ENCODE peak calls at places on chromosomes 3 and 15, in six cellular contexts. X is IMR-90, G is HL-60, A is tibial nerve, O is aorta, Y is brain microvascular endothelial cell. R is an unnamed sample.

GRCh38 chr15:74768771-74769342 is 13.0 kb upstream of the CSK start:
- DNase-seq in A (peak), O (peak), Y (peak), G (no peak), X (peak), R (peak)

GRCh38 chr3:177522051-177522450 is 324.8 kb upstream of the TBL1XR1 start:
- DNase-seq in G (no peak), X (no peak), O (no peak), Y (no peak), A (no peak), R (no peak)

GRCh38 chr15:88630141-88630721 is 8.6 kb upstream of the ISG20 start:
- DNase-seq in A (no peak), O (peak), X (no peak), G (no peak), Y (no peak), R (no peak)

GRCh38 chr3:13174011-13174802 is 101.0 kb upstream of the IQSEC1 start:
- DNase-seq in O (peak), X (no peak), Y (no peak), A (no peak), G (no peak), R (no peak)

GRCh38 chr15:73927003-73927475 is 777 bp downstream of the LOXL1 start:
- DNase-seq in A (no peak), O (peak), G (no peak), Y (no peak), X (no peak), R (peak)

GRCh38 chr15:97023131-97023844 is 692.8 kb downstream of the NR2F2 start:
- DNase-seq in G (peak), A (no peak), O (no peak), Y (peak), X (no peak), R (no peak)

GRCh38 chr3:186452517-186452916 is 90.5 kb upstream of the DGKG start:
- DNase-seq in O (no peak), G (no peak), X (peak), Y (peak), A (no peak), R (no peak)

GRCh38 chr3:136151219-136151618 is 44.9 kb downstream of the MSL2 start:
- DNase-seq in X (no peak), O (no peak), A (no peak), Y (no peak), G (no peak), R (no peak)

GRCh38 chr3:170162630-170163029 is 18.9 kb downstream of the PHC3 start:
- DNase-seq in A (no peak), O (no peak), X (peak), Y (no peak), G (no peak), R (no peak)
- H3K27ac ChIP-seq in A (no peak), O (no peak), X (no peak), Y (no peak), G (no peak), R (peak)

GRCh38 chr3:157156844-157157635 is 2.9 kb downstream of the CCNL1 start:
- DNase-seq in O (no peak), X (peak), Y (no peak), A (no peak), G (no peak), R (no peak)

GRCh38 chr3:157154563-157155333 is 5.2 kb downstream of the CCNL1 start:
- DNase-seq in A (no peak), G (no peak), O (no peak), Y (no peak), X (no peak), R (no peak)

GRCh38 chr3:157152930-157153329 is 7.0 kb downstream of the CCNL1 start:
- DNase-seq in A (no peak), G (no peak), O (no peak), Y (no peak), X (no peak), R (no peak)

GRCh38 chr3:157157836-157158235 is 2.1 kb downstream of the CCNL1 start:
- DNase-seq in O (no peak), X (no peak), G (no peak), Y (no peak), A (no peak), R (no peak)

GRCh38 chr3:157155591-157155990 is 4.4 kb downstream of the CCNL1 start:
- DNase-seq in A (no peak), Y (no peak), X (no peak), O (no peak), G (no peak), R (no peak)
- H3K4me3 ChIP-seq in A (no peak), Y (no peak), X (no peak), O (no peak), G (no peak), R (peak)

GRCh38 chr3:31095254-31095653 is 200.8 kb upstream of the GADL1 start:
- DNase-seq in G (no peak), O (no peak), X (no peak), A (no peak), Y (no peak), R (no peak)

GRCh38 chr3:31091748-31092147 is 197.3 kb upstream of the GADL1 start:
- DNase-seq in O (no peak), X (no peak), A (no peak), Y (no peak), G (no peak), R (no peak)

GRCh38 chr3:31093608-31093990 is 199.1 kb upstream of the GADL1 start:
- DNase-seq in O (no peak), Y (no peak), X (no peak), A (no peak), G (no peak), R (no peak)

GRCh38 chr3:31094048-31094447 is 199.6 kb upstream of the GADL1 start:
- DNase-seq in G (no peak), X (no peak), A (no peak), O (no peak), Y (no peak), R (no peak)

GRCh38 chr3:31092748-31093607 is 198.5 kb upstream of the GADL1 start:
- DNase-seq in O (no peak), Y (peak), A (no peak), X (peak), G (no peak), R (no peak)
- H3K27ac ChIP-seq in O (no peak), Y (no peak), A (no peak), X (no peak), G (no peak), R (no peak)

DNA sequence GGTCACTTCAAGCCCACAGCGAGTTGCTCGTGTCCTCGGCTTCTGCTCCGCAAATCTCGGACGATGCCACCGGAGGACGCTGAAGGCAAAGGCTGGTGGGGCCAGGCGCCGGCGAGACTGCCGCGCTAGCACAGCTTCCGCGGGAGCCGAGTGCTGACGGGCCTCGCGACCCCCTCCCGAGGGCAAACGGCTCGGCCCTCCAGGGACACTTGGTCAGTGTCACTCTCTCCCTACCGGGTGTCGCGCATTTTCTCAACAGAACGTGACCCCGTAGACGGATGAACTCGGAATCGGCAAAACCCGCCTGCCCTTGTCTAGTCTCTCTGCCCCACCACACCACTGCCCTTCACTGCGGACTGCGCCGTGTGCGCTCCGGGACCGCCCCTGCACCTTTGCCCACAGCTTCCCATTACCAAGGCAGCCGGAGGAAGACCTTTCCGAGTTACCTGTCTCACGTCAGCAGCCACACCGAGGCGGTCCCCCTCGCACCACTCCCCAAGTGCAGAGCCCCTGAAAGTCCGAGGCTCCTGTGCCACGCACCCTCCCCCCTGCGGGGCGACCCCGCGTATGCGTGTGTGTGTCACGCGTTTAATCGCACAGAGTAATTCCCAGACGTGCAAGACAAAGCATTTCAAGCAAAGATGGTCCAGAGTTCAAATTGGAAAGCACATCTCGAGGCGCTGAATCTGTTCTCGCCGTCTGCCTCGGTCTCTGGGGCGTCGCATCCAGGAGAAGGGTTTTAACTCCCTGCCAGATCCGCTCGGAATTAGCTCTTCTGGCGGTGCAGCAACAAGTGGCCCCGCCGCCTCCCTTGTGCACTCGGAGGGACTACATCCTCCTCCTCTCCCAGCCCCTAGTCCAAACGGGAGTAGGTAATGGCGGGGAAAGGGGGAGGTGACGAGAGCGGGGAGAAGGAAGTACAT is 245.0 kb upstream of the TOPAZ1 start:
- DNase-seq in G (no peak), X (no peak), Y (no peak), O (peak), A (no peak), R (no peak)
- H3K4me3 ChIP-seq in G (peak), X (no peak), Y (peak), O (no peak), A (peak), R (no peak)

DNA sequence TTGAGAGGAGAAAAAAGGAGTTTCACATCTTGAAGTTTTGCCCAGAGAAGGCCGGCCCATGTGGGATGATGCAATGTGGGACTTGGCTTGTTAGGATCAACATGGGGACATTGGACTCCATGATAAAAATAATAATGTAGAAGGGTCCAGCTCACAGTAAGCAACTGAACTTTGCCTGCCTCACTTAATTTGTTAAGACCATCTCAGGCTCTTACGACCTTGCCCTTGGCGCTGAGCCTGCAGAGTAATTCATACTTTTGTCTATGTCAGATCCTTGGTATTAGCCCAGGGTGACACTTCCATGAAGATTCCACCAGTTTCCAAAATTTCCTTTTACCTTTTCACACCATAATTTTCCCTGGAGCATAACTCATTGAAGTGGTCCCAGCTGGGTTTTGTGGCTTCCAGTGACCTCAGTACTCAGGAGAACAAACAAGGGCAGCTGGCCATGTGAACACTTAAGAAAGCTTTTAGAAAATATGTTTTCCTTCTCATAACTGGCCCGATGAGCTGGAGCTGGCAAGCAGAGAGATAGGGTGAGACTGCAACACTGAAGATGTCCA is 315.4 kb upstream of the RASGRP1 start:
- DNase-seq in A (peak), Y (no peak), G (no peak), X (peak), O (no peak), R (no peak)
- H3K27ac ChIP-seq in A (no peak), Y (no peak), G (no peak), X (peak), O (no peak), R (no peak)

GRCh38 chr3:44000586-44000985 is 241.1 kb upstream of the TOPAZ1 start:
- DNase-seq in G (no peak), O (no peak), X (no peak), Y (no peak), A (no peak), R (no peak)
- H3K4me3 ChIP-seq in G (no peak), O (no peak), X (no peak), Y (peak), A (no peak), R (no peak)

DNA sequence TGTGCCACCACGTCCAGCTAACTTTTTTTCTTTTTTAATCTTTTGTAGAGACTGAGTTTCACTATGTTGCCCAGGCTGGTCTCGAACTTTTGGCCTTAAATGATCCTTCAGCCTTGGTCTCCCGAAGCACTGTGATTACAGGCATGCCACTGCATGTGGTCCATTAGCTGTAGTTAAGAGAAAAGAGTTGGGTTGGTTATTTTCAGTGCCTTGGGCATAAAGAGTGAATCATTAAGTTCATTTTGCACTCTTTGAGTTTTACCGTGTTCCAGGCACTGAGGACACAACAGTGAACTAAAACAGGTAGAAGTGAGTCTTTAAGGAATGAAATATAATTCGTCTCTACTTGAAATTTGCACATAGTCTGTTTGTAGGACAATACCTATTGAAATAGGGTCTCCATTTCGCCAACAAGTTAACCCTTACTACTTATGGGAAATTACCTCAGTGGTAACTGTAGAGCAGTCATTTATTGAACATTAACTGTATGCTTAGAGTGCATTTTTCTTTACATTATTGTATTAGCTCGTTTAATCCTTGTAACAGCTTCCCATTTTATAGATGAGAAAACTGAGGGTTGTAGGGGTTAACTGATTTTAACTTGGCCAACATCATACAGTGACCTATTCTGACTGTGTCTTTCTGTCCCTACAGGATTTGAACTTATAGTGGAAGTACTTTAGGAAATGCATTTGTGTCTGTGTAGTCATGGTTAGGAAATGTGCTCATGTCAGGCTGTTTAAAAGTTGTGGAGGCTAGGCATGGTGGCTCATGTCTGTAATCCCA is 22.7 kb upstream of the TRAK1 start:
- DNase-seq in X (no peak), Y (no peak), G (no peak), O (no peak), A (no peak), R (no peak)
- H3K27ac ChIP-seq in X (no peak), Y (peak), G (no peak), O (no peak), A (peak), R (no peak)

GRCh38 chr15:31265090-31265870 is 61.4 kb upstream of the KLF13 start:
- DNase-seq in O (no peak), Y (no peak), A (no peak), G (no peak), X (no peak), R (no peak)
- H3K4me3 ChIP-seq in O (no peak), Y (no peak), A (no peak), G (no peak), X (no peak), R (no peak)

R was measured in CD4-positive, CD25-positive, alpha-beta regulatory T cell.